ENCODE peak calls at places on chromosomes 5 and 9, in eight cellular contexts. P is A172, L is COR-L47, S is WTC11, H is left cardiac atrium, G is DMS153, R is foreskin fibroblast, Q is NCI-H1105. M is an unnamed sample.

GRCh38 chr9:83708515-83709158 is 879 bp upstream of the UBQLN1 start:
- DNase-seq in G (no peak), S (peak; percentile 45), H (peak; percentile 78), P (peak; percentile 36), R (peak; percentile 25), L (peak; percentile 54), Q (peak; percentile 18), M (peak; percentile 56)

GRCh38 chr9:115118471-115119156 is 657 bp upstream of the TNC start:
- DNase-seq in P (peak; percentile 96), R (peak; percentile 93), H (peak; percentile 63), G (peak; percentile 19), Q (peak; percentile 60), S (peak; percentile 65), L (peak; percentile 24), M (peak; percentile 56)

GRCh38 chr9:88396836-88397577 is 8.8 kb downstream of the SPIN1 start:
- DNase-seq in S (no peak), H (no peak), P (peak; percentile 39), Q (no peak), R (no peak), L (no peak), G (no peak), M (no peak)

GRCh38 chr9:112186695-112187094 is 11.6 kb upstream of the SUSD1 start:
- DNase-seq in L (no peak), Q (no peak), R (no peak), S (no peak), H (no peak), G (no peak), P (no peak), M (no peak)

GRCh38 chr5:143063175-143063970 is 293.2 kb downstream of the ARHGAP26 start:
- DNase-seq in G (peak; percentile 13), S (no peak), P (no peak), H (peak; percentile 77), L (no peak), Q (no peak), R (no peak), M (no peak)

GRCh38 chr5:1554410-1554967 is 30.7 kb upstream of the LPCAT1 start:
- DNase-seq in S (no peak), P (no peak), Q (no peak), H (no peak), R (no peak), L (no peak), G (no peak), M (no peak)

GRCh38 chr9:18795947-18796705 is 236.9 kb downstream of the SAXO1 start:
- DNase-seq in H (no peak), S (no peak), L (no peak), R (peak; percentile 60), G (no peak), P (no peak), Q (no peak), M (no peak)

GRCh38 chr9:3865373-3865772 is 339.6 kb upstream of the RFX3 start:
- DNase-seq in H (no peak), P (no peak), Q (no peak), L (no peak), S (no peak), G (no peak), R (peak; percentile 79), M (no peak)

GRCh38 chr9:15253197-15253596 is 53.8 kb downstream of the TTC39B start:
- DNase-seq in G (no peak), P (peak; percentile 37), L (no peak), R (no peak), Q (no peak), S (no peak), H (no peak), M (no peak)

GRCh38 chr9:123364241-123364824 is 8.3 kb downstream of the CRB2 start:
- DNase-seq in S (no peak), H (peak; percentile 55), P (peak; percentile 70), R (no peak), L (no peak), G (no peak), Q (no peak), M (no peak)

M was measured in NCI-H748 treated with DMSO at 0.1 percent for 48 hours.